ENCODE peak calls at places on chromosomes 5 and 9, in five cellular contexts. V is left ventricle myocardium inferior; R is H9; C is CD8-positive, alpha-beta T cell; D is tibial artery. L is an unnamed sample. For H3K9me3, the result is how much of the 10 kb centered on the place peaks cover.

GRCh38 chr5:37043693-37044092 is 167.1 kb downstream of the NIPBL start:
- DNase-seq in V (no peak), R (peak), C (no peak), D (no peak), L (no peak)

GRCh38 chr5:65926893-65927292 is 518 bp downstream of the ERBIN start:
- DNase-seq in V (no peak), R (no peak), C (no peak), D (no peak), L (no peak)

GRCh38 chr9:102069969-102070368 is 331.5 kb upstream of the GRIN3A start:
- DNase-seq in V (no peak), R (no peak), C (no peak), D (no peak), L (no peak)

GRCh38 chr9:15543033-15543791 is 9.6 kb upstream of the CCDC171 start:
- DNase-seq in V (no peak), R (no peak), C (no peak), D (no peak), L (no peak)

GRCh38 chr5:28523887-28524637 is 1485.7 kb upstream of the CDH9 start:
- DNase-seq in V (no peak), R (no peak), C (no peak), D (no peak), L (no peak)

GRCh38 chr5:157217289-157218024 is 36.8 kb downstream of the ITK start:
- DNase-seq in V (no peak), R (no peak), C (no peak), D (no peak), L (no peak)

GRCh38 chr5:37889612-37890317 is 49.9 kb upstream of the GDNF start:
- DNase-seq in V (no peak), R (no peak), C (no peak), D (no peak), L (no peak)

GRCh38 chr5:168424506-168425298 is 61.6 kb upstream of the RARS1 start:
- DNase-seq in V (no peak), R (no peak), C (no peak), D (no peak), L (no peak)

GRCh38 chr9:81237565-81238231 is 451.6 kb downstream of the TLE1 start:
- DNase-seq in V (no peak), R (no peak), C (no peak), D (no peak), L (no peak)

GRCh38 chr5:149585910-149586309 is 4.6 kb downstream of the ARHGEF37 start:
- DNase-seq in V (no peak), R (no peak), C (no peak), D (no peak), L (no peak)

GRCh38 chr9:81717747-81718077 is 28.4 kb upstream of the TLE1 start:
- DNase-seq in V (no peak), R (no peak), C (no peak), D (no peak), L (no peak)

GRCh38 chr5:72434781-72435437 is 72.3 kb downstream of the ZNF366 start:
- DNase-seq in V (no peak), R (no peak), C (no peak), D (no peak), L (no peak)

GRCh38 chr9:70567511-70567910 is 153.1 kb upstream of the KLF9 start:
- DNase-seq in V (no peak), R (no peak), C (no peak), D (no peak), L (no peak)

GRCh38 chr9:136902259-136902821 is 16.0 kb downstream of the TRAF2 start:
- DNase-seq in V (peak), R (peak), C (peak), D (peak), L (peak)

GRCh38 chr9:136899196-136899595 is 12.9 kb downstream of the TRAF2 start:
- DNase-seq in V (no peak), R (no peak), C (no peak), D (no peak), L (no peak)

GRCh38 chr9:136900556-136900955 is 14.2 kb downstream of the TRAF2 start:
- DNase-seq in V (no peak), R (no peak), C (no peak), D (no peak), L (no peak)

GRCh38 chr9:136901516-136902258 is 15.4 kb downstream of the TRAF2 start:
- DNase-seq in V (no peak), R (peak), C (peak), D (peak), L (peak)

GRCh38 chr9:136900988-136901515 is 14.7 kb downstream of the TRAF2 start:
- DNase-seq in V (no peak), R (no peak), C (no peak), D (no peak), L (no peak)
- H3K27ac ChIP-seq in V (peak), R (no peak), C (no peak), D (peak), L (peak)

GRCh38 chr5:3452622-3453021 is 143.0 kb upstream of the IRX1 start:
- DNase-seq in V (no peak), R (no peak), C (no peak), D (no peak), L (no peak)
- H3K9me3 ChIP-seq in V (under half), R (under half), C (under half), D (under half), L (under half)

GRCh38 chr9:89404074-89404473 is 85.8 kb downstream of the SECISBP2 start:
- DNase-seq in V (no peak), R (no peak), C (no peak), D (no peak), L (no peak)
- H3K27ac ChIP-seq in V (no peak), R (no peak), C (no peak), D (no peak), L (no peak)

GRCh38 chr9:134877541-134877940 is 3.1 kb upstream of the FCN2 start:
- DNase-seq in V (no peak), R (peak), C (no peak), D (no peak), L (no peak)
- H3K9me3 ChIP-seq in V (under half), R (under half), C (under half), D (under half), L (under half)

DNA sequence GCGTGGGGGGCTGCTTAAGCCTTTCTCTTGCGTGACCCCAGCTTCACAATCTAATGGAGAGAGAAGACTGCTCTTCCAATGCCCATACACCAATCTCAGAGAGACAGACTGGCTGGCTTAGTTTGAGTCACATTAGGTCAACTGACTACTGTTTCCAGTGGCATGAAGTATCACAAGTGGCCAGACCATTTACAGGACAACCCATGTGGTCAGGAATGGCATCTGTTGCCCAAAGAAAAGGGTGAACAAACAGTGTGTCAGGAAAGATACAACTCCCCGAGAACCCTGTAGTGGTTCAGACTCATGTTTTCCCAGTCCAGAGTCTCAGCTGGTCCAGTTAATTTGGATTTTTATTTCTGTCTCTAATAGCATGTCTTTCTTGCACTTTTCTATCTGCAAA is 177.4 kb upstream of the IL12B start:
- DNase-seq in V (no peak), R (no peak), C (no peak), D (no peak), L (no peak)
- H3K27ac ChIP-seq in V (peak), R (no peak), C (no peak), D (no peak), L (no peak)

GRCh38 chr5:3596261-3596825 is 711 bp downstream of the IRX1 start:
- DNase-seq in V (no peak), R (peak), C (no peak), D (no peak), L (no peak)

GRCh38 chr5:3595102-3595961 is at the start of gene IRX1:
- DNase-seq in V (no peak), R (peak), C (no peak), D (no peak), L (no peak)

GRCh38 chr5:3592298-3592697 is 3.3 kb upstream of the IRX1 start:
- DNase-seq in V (no peak), R (peak), C (no peak), D (no peak), L (no peak)

GRCh38 chr5:3594514-3595101 is 1.0 kb upstream of the IRX1 start:
- DNase-seq in V (no peak), R (peak), C (no peak), D (no peak), L (no peak)

DNA sequence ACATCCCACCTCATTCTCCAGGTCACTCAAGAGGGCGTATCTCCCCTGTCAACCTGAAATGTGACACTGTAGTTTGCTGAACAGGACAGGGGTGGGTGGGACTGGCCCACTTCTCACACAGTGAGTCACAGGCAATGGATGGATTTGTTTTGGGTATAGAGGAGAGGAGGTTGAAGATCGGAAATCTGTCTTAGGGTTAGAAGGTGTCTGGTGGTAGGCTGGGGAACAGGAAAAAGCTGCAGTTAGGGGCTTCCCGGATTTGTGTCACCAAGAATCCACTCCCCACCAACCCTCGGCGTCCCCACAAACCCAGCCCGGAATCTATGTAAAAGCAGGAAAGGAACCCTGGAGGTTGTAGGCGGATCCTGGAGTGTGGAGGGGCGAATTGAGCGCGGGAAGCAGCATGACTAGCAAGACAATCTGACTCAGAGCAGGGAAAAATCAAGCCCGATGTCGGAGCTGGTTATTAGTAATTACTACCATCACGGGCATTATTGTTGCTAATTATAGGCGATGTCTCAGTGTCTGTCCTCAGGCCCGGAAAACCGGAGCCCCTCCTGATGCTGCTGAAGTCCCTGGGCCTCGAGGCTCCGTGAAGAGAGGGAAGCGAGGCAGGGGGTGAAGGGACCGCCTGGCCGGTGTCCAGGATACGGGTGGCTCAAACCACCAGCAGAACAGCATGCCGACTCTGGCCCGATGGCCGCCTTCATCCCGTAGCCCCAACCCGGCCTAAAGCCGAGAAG is 1.7 kb upstream of the IRX1 start:
- DNase-seq in V (no peak), R (peak), C (no peak), D (no peak), L (no peak)
- H3K9me3 ChIP-seq in V (under half), R (under half), C (under half), D (under half), L (under half)

GRCh38 chr5:138344887-138345622 is 7.0 kb downstream of the FAM53C start:
- DNase-seq in V (no peak), R (no peak), C (no peak), D (peak), L (no peak)
- H3K27ac ChIP-seq in V (no peak), R (no peak), C (no peak), D (no peak), L (no peak)

GRCh38 chr5:150931368-150931965 is 26.7 kb upstream of the ZNF300 start:
- DNase-seq in V (no peak), R (no peak), C (no peak), D (no peak), L (no peak)
- H3K9me3 ChIP-seq in V (half or more), R (half or more), C (under half), D (half or more), L (half or more)

GRCh38 chr9:129751841-129752801 is 721 bp downstream of the PTGES start:
- DNase-seq in V (peak), R (no peak), C (no peak), D (no peak), L (no peak)
- H3K27ac ChIP-seq in V (no peak), R (no peak), C (no peak), D (peak), L (no peak)

L was measured in CD4-positive, alpha-beta T cell.